ENCODE peak calls at places on chromosomes 5 and 9, in four cellular contexts. E is cardiac muscle cell, S is mammary epithelial cell, Q is colonic mucosa. Y is an unnamed sample. For H3K4me1, the result is how much of the 10 kb centered on the place peaks cover.

GRCh38 chr5:9610969-9611368 is 19.2 kb downstream of the TAS2R1 start:
- DNase-seq in E (no peak), S (no peak), Q (no peak), Y (no peak)

GRCh38 chr5:173201636-173202265 is 33.3 kb downstream of the NKX2-5 start:
- DNase-seq in E (no peak), S (peak), Q (no peak), Y (no peak)

GRCh38 chr5:96017951-96018350 is 56.3 kb upstream of the ELL2 start:
- DNase-seq in E (no peak), S (no peak), Q (no peak), Y (no peak)

GRCh38 chr5:101390317-101390908 is 487.3 kb upstream of the ST8SIA4 start:
- DNase-seq in E (peak), S (peak), Q (peak), Y (no peak)

GRCh38 chr5:9239071-9239470 is 306.8 kb downstream of the SEMA5A start:
- DNase-seq in E (no peak), S (peak), Q (no peak), Y (no peak)

GRCh38 chr5:160496784-160497183 is 75.1 kb downstream of the PTTG1 start:
- DNase-seq in E (no peak), S (peak), Q (no peak), Y (no peak)

GRCh38 chr5:130268489-130268888 is 364.2 kb downstream of the CHSY3 start:
- DNase-seq in E (no peak), S (no peak), Q (no peak), Y (no peak)

GRCh38 chr5:88883059-88883565 is at the start of gene MEF2C:
- DNase-seq in E (peak), S (peak), Q (peak), Y (peak)

GRCh38 chr5:15021286-15022046 is 149.9 kb upstream of the ANKH start:
- DNase-seq in E (no peak), S (no peak), Q (no peak), Y (no peak)

GRCh38 chr9:120265791-120266190 is 314.2 kb downstream of the CDK5RAP2 start:
- DNase-seq in E (peak), S (no peak), Q (no peak), Y (no peak)

GRCh38 chr5:128842241-128842640 is 123.0 kb upstream of the SLC27A6 start:
- DNase-seq in E (no peak), S (no peak), Q (no peak), Y (no peak)

GRCh38 chr9:37915911-37916470 is 12.1 kb upstream of the SLC25A51 start:
- DNase-seq in E (no peak), S (no peak), Q (no peak), Y (no peak)

GRCh38 chr5:11588803-11589202 is 315.4 kb downstream of the CTNND2 start:
- DNase-seq in E (no peak), S (no peak), Q (no peak), Y (no peak)

GRCh38 chr9:70340572-70340971 is 73.9 kb downstream of the KLF9 start:
- DNase-seq in E (peak), S (no peak), Q (no peak), Y (no peak)

GRCh38 chr5:129906177-129906887 is 2.1 kb downstream of the CHSY3 start:
- DNase-seq in E (peak), S (peak), Q (peak), Y (peak)

GRCh38 chr9:89215342-89215741 is 36.7 kb upstream of the SHC3 start:
- DNase-seq in E (no peak), S (no peak), Q (no peak), Y (no peak)

GRCh38 chr5:65172486-65173129 is 309.1 kb downstream of the ADAMTS6 start:
- DNase-seq in E (no peak), S (peak), Q (no peak), Y (no peak)

GRCh38 chr5:73940026-73940425 is 314.0 kb downstream of the ARHGEF28 start:
- DNase-seq in E (no peak), S (peak), Q (no peak), Y (no peak)

GRCh38 chr5:140142246-140142645 is 16.5 kb downstream of the IGIP start:
- DNase-seq in E (no peak), S (no peak), Q (no peak), Y (no peak)

DNA sequence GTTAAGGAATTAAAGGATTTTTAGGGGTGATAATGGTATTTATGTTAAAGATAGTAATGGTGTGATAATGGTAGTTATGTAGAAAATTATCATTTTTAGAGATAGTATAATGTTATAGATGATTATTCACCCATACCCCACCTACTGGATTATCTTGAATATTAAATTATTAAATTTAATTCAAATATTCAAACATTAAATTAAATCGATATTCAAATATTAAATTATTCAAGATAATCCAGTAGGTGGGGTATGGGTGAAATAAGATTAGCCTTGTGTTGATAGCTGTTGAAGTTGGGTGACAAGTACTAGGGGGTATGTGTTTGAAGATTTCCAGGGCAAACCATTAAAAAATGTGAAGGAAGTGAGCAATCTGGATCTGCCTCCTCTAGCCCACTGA is 15.6 kb downstream of the FAM219A start:
- DNase-seq in E (no peak), S (no peak), Q (no peak), Y (no peak)
- H3K4me3 ChIP-seq in E (no peak), S (no peak), Q (no peak), Y (no peak)

GRCh38 chr9:137205126-137206069 is at the start of the genes NDOR1 and TMEM203:
- DNase-seq in E (peak), S (peak), Q (peak), Y (peak)

GRCh38 chr9:137202966-137203365 is 2.4 kb upstream of the TPRN start:
- DNase-seq in E (no peak), S (no peak), Q (no peak), Y (no peak)

GRCh38 chr9:137201205-137201868 is 796 bp upstream of the TPRN start:
- DNase-seq in E (no peak), S (no peak), Q (no peak), Y (no peak)

GRCh38 chr9:137200311-137201204 is at the start of gene TPRN:
- DNase-seq in E (peak), S (peak), Q (peak), Y (peak)

DNA sequence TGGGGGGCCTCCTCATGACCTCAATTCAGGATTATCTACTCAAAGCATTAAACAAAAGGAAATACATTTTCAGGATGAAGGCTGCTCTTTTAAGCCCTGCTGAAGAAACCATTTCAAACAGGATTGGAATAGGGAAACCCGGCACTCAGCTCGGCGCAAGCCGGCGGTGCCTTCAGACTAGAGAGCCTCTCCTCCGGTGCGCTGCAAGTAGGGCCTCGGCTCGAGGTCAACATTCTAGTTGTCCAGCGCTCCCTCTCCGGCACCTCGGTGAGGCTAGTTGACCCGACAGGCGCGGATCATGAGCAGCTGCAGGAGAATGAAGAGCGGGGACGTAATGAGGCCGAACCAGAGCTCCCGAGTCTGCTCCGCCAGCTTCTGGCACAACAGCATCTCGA is 720 bp downstream of the TMEM203 start:
- DNase-seq in E (no peak), S (no peak), Q (no peak), Y (no peak)
- H3K4me1 ChIP-seq in E (under half), S (under half), Q (under half), Y (under half)

GRCh38 chr9:26975728-26976707 is 19.8 kb downstream of the IFT74 start:
- DNase-seq in E (peak), S (peak), Q (peak), Y (no peak)
- TF ChIP-seq CTCF in E (peak), S (peak), Q (peak), Y (no peak)

GRCh38 chr9:21988056-21988990 is 5.9 kb downstream of the CDKN2A start:
- DNase-seq in E (no peak), S (no peak), Q (no peak), Y (no peak)
- H3K4me3 ChIP-seq in E (no peak), S (peak), Q (no peak), Y (no peak)

Y was measured in mucosa of descending colon.